ENCODE peak calls at places on chromosomes 4 and X, in eight cellular contexts. H is Panc1, O is GM23338, E is HCT116, S is GM12878, C is upper lobe of left lung, D is K562, N is HepG2. W is an unnamed sample.

GRCh38 chr4:31370866-31371465 is 650.8 kb downstream of the PCDH7 start:
- ATAC-seq in S (peak), N (peak), D (peak), H (no peak), E (peak), O (peak), C (peak), W (no peak)

GRCh38 chr4:10120943-10121567 is 4.5 kb upstream of the WDR1 start:
- ATAC-seq in C (no peak), E (no peak), D (no peak), H (no peak), S (no peak), O (no peak), N (peak), W (no peak)

GRCh38 chr4:78951862-78952472 is 12.7 kb upstream of the PAQR3 start:
- ATAC-seq in S (peak), C (peak), D (peak), O (peak), E (peak), H (no peak), N (peak), W (peak)

GRCh38 chr4:40675166-40675565 is 45.5 kb upstream of the RBM47 start:
- ATAC-seq in D (no peak), C (no peak), O (no peak), S (no peak), N (no peak), E (no peak), H (no peak), W (no peak)

GRCh38 chr4:123930971-123931370 is 534.4 kb downstream of the SPRY1 start:
- ATAC-seq in N (no peak), O (no peak), D (no peak), S (no peak), C (no peak), E (no peak), H (no peak), W (no peak)

GRCh38 chrX:110397353-110397752 is 38.7 kb downstream of the RTL9 start:
- ATAC-seq in E (no peak), H (no peak), S (no peak), C (no peak), D (peak), O (no peak), N (no peak), W (no peak)

GRCh38 chrX:49257074-49257790 is 7.3 kb downstream of the FOXP3 start:
- ATAC-seq in N (no peak), E (no peak), H (no peak), O (no peak), S (no peak), D (peak), C (no peak), W (no peak)

GRCh38 chrX:9864011-9864410 is 77.8 kb downstream of the SHROOM2 start:
- ATAC-seq in C (no peak), D (no peak), H (no peak), E (no peak), S (no peak), N (no peak), O (no peak), W (no peak)

GRCh38 chrX:101462892-101463291 is 22.4 kb upstream of the ARMCX4 start:
- ATAC-seq in N (peak), H (peak), O (peak), S (peak), D (peak), E (peak), C (no peak), W (no peak)

GRCh38 chr4:141375855-141376254 is 155.2 kb downstream of the ZNF330 start:
- ATAC-seq in O (no peak), E (peak), S (no peak), N (peak), C (no peak), D (no peak), H (no peak), W (no peak)

GRCh38 chr4:95363966-95364365 is 184.8 kb downstream of the UNC5C start:
- ATAC-seq in O (no peak), D (no peak), E (no peak), C (no peak), S (peak), H (peak), N (no peak), W (no peak)

GRCh38 chrX:16589211-16589610 is 60.7 kb upstream of the S100G start:
- ATAC-seq in D (no peak), H (no peak), N (no peak), E (no peak), S (no peak), O (no peak), C (no peak), W (no peak)

GRCh38 chr4:13988347-13989265 is 361.1 kb upstream of the BOD1L1 start:
- ATAC-seq in E (no peak), C (peak), D (no peak), N (no peak), O (no peak), S (no peak), H (no peak), W (peak)

GRCh38 chrX:39613508-39613921 is 484.2 kb downstream of the BCOR start:
- ATAC-seq in C (peak), E (peak), S (peak), D (no peak), H (no peak), O (peak), N (no peak), W (peak)

GRCh38 chrX:86171366-86171765 is 23.1 kb downstream of the DACH2 start:
- ATAC-seq in E (peak), N (peak), D (no peak), S (peak), O (peak), H (no peak), C (no peak), W (no peak)

GRCh38 chrX:73850124-73851013 is 287.4 kb downstream of the CHIC1 start:
- ATAC-seq in C (no peak), O (no peak), S (peak), E (peak), H (peak), D (peak), N (peak), W (no peak)

GRCh38 chr4:105246712-105247111 is 100.0 kb downstream of the TET2 start:
- ATAC-seq in O (no peak), D (no peak), N (no peak), E (no peak), H (no peak), S (no peak), C (peak), W (no peak)

GRCh38 chr4:130486186-130486585 is 1390.2 kb downstream of the C4orf33 start:
- ATAC-seq in O (no peak), S (no peak), E (no peak), N (no peak), H (no peak), D (no peak), C (no peak), W (no peak)

GRCh38 chr4:168641811-168642140 is 144.9 kb downstream of the PALLD start:
- ATAC-seq in S (no peak), E (peak), H (no peak), D (no peak), C (no peak), N (no peak), O (no peak), W (no peak)

GRCh38 chr4:7956306-7957112 is 16.8 kb upstream of the AFAP1 start:
- ATAC-seq in C (no peak), O (no peak), S (no peak), N (peak), E (peak), H (peak), D (no peak), W (peak)

GRCh38 chrX:2828404-2829065 is at the start of gene GYG2:
- ATAC-seq in N (peak), S (no peak), O (peak), E (no peak), D (peak), C (peak), H (peak), W (peak)

GRCh38 chr4:101280866-101281600 is 66.3 kb downstream of the PPP3CA start:
- ATAC-seq in E (no peak), O (no peak), C (no peak), S (no peak), N (no peak), D (no peak), H (no peak), W (no peak)

GRCh38 chrX:10892605-10893225 is 218.4 kb upstream of the HCCS start:
- ATAC-seq in O (no peak), S (no peak), E (no peak), D (no peak), N (no peak), H (no peak), C (no peak), W (no peak)

GRCh38 chr4:80423553-80424224 is 88.2 kb downstream of the CFAP299 start:
- ATAC-seq in D (peak), O (no peak), C (no peak), S (no peak), N (no peak), E (no peak), H (no peak), W (peak)
- H3K4me3 ChIP-seq in D (no peak), O (no peak), C (no peak), S (no peak), N (no peak), E (no peak), H (no peak), W (no peak)

GRCh38 chrX:72031118-72031517 is 100.6 kb downstream of the RTL5 start:
- ATAC-seq in N (no peak), E (no peak), O (no peak), H (no peak), C (no peak), S (no peak), D (no peak), W (no peak)

GRCh38 chrX:72027914-72028307 is 103.8 kb downstream of the RTL5 start:
- ATAC-seq in N (no peak), H (no peak), E (no peak), D (no peak), S (no peak), C (no peak), O (no peak), W (no peak)

GRCh38 chrX:72030431-72030830 is 101.3 kb downstream of the RTL5 start:
- ATAC-seq in D (no peak), H (peak), E (no peak), S (no peak), O (no peak), N (peak), C (no peak), W (no peak)

GRCh38 chrX:72028701-72029470 is 102.8 kb downstream of the RTL5 start:
- ATAC-seq in N (no peak), E (no peak), D (no peak), S (no peak), H (no peak), C (no peak), O (no peak), W (no peak)

DNA sequence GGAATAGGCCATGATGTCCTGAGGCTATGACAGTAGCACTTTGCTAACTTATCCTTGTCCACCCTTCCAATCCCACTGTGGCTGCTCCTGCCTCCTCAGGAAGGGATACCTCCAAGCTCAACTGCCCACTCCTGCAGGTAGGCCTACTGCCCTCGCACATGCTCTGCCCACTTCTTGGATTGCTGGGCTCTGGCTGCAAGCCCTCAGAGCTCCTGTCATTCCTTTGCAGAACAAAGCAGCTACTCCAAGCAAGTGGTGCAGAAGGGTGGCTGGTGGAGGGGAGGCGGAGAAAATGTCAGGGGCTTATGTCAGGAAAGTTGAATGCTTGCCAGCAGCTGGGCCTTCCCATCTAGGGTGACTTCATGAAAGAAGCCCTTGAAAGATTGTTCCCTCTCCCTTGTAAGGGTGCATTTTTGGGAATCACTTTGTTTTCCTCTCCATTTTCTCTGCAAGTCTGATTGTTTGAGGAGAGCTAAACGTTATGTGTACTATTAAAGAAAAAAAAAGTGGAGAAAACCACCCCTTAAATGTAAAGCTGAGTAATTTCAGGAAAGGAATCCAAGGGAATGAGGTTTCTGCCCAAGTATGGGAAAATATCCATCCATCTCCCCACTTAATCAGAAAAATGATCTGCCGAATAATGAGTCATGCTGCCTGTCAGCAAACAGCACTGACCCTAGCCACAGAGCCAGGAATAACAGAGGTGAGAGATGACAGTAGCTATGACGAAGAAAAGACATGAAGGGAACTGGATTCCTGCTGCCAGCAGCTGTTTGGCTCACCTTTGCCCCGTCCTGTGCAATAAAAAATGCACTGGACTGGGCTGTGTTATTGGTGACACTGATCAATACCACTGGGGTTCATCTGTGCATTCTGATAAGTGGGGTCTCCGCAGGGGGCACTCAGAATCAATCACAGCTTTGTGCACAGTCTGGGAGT is 102.0 kb downstream of the RTL5 start:
- ATAC-seq in O (no peak), C (no peak), E (peak), D (no peak), H (peak), N (peak), S (no peak), W (peak)
- TF ChIP-seq POLR2AphosphoS5 in O (no peak), C (no peak), E (no peak), D (no peak), H (no peak), N (no peak), S (no peak), W (peak)

DNA sequence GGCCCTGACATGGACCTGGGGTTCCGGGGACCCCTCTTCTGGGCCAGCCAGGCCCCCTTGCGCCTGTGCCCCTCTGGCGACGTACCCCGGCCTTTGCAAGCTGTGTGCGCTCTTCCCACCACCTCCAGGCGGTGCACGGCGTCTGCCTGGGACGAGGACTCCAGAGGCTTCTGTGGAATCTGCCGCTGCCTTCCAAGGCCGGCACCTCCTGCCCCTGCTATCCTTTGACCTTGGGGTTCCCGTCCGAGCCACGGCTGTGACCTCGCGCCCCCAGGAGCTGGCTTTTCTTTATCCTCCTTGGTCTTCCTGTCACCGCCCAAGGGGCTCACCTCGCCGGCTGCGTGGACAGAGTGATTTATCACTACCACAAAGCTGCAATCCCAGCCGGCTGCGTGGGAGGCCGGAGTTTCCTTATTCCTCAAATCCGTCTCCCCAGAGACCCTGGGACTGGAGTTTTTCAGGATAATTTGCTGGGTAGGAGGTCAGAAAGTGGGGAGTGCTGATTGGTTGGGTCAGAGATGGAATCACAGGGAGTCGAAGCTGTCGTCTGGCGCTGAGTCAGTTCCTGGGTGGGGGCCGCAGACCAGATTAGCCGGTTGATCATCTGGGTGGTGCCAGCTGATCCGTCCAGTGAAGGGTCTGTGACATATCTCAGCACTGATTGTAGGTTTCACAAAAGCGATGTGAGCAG is 19.9 kb upstream of the PLCXD1 start:
- ATAC-seq in D (peak), H (no peak), S (no peak), O (peak), N (peak), E (peak), C (peak), W (peak)
- H3K4me3 ChIP-seq in D (no peak), H (no peak), S (no peak), O (no peak), N (peak), E (peak), C (no peak), W (no peak)

GRCh38 chrX:29653721-29654120 is 561.6 kb upstream of the MAGEB2 start:
- ATAC-seq in S (no peak), E (no peak), H (no peak), N (no peak), C (no peak), O (no peak), D (no peak), W (no peak)

GRCh38 chrX:29648161-29648560 is 567.2 kb upstream of the MAGEB2 start:
- ATAC-seq in N (no peak), O (no peak), C (no peak), S (no peak), H (no peak), D (no peak), E (no peak), W (no peak)

DNA sequence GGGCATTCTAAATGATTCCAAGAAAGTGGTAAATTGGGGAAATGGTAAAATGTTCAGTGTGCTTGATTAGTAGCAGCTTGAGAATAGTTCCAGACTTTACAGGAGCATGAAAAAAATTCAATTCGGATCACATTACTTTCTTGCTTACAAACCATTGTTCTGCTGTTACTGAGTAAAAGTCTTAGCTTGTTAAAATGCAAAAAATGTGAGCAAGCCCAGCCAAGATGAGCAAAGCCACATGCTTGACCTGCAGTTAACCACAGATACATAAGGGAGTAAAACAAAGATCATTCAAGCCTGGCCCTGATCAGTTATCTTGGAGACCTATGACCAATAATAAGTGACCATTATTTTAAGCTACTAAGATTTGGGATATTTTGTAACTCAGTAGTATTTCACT is 562.9 kb upstream of the MAGEB2 start:
- ATAC-seq in C (no peak), D (no peak), O (no peak), H (no peak), E (no peak), S (no peak), N (no peak), W (no peak)
- TF ChIP-seq POLR2AphosphoS5 in C (no peak), D (no peak), O (no peak), H (no peak), E (no peak), S (no peak), N (no peak), W (no peak)

GRCh38 chrX:104253567-104254441 is 929 bp downstream of the ESX1 start:
- ATAC-seq in E (no peak), H (peak), N (no peak), O (peak), S (no peak), C (no peak), D (no peak), W (no peak)
- H3K4me3 ChIP-seq in E (no peak), H (peak), N (no peak), O (peak), S (no peak), C (no peak), D (no peak), W (no peak)

GRCh38 chr4:108172780-108173598 is 4.3 kb upstream of the LEF1 start:
- ATAC-seq in S (peak), H (peak), C (peak), O (peak), E (no peak), D (peak), N (no peak), W (peak)
- TF ChIP-seq POLR2AphosphoS5 in S (no peak), H (no peak), C (peak), O (no peak), E (no peak), D (peak), N (no peak), W (no peak)

DNA sequence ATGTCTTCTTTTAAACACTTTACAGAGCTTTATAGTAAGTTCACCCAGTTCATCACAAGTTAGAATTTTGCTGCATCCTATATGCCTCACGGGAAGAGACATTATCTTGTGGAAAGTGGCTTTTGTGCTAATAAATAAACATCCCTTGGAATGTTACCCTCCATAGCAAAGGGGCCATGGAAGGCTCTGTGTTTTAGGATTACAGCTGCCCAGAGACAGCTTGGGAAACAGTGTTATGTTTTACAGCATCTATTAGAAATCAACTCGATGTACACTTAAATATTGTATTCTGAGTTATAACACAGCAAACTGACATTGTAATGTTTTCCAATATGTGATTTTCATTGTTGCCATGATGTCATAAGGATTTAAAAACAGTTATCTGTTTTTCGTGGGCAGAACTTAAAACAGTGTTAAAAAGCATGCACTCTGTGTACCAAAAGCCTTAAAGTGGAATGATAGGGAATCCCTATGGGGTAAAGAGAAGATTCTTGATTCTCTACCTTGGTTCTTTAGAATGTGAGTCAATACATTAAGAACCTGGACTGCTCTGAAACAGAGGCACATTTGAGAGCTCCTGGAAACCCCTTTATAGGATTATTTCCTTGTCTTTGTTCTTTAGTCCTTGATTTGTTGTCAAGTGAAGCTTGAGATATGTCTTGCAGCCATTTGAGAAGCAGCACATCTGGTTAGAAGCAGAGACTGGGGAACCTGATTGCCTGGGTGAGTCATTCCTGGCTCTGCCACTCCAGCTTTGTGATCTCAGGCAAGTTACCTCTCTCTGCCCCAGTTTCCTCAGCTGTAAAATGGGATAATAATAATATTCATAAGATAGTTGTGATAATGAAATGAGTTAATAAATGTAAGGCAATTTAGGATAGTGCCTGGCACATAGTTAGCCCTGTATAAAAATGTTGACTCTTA is 41.6 kb downstream of the ARHGAP10 start:
- ATAC-seq in S (peak), C (peak), O (no peak), N (no peak), E (no peak), D (no peak), H (no peak), W (no peak)
- H3K4me3 ChIP-seq in S (no peak), C (no peak), O (no peak), N (no peak), E (no peak), D (no peak), H (no peak), W (no peak)

GRCh38 chr4:4734425-4734824 is 125.0 kb upstream of the MSX1 start:
- ATAC-seq in E (no peak), N (no peak), D (no peak), O (no peak), H (no peak), C (no peak), S (no peak), W (no peak)
- TF ChIP-seq POLR2AphosphoS5 in E (no peak), N (no peak), D (no peak), O (no peak), H (no peak), C (no peak), S (no peak), W (no peak)

GRCh38 chrX:46782034-46782433 is 23.1 kb upstream of the SLC9A7 start:
- ATAC-seq in S (no peak), H (no peak), E (no peak), O (no peak), N (no peak), D (no peak), C (no peak), W (no peak)

GRCh38 chrX:46777971-46778810 is 19.3 kb upstream of the SLC9A7 start:
- ATAC-seq in D (no peak), H (peak), N (no peak), S (no peak), C (no peak), O (peak), E (peak), W (no peak)
- H3K4me3 ChIP-seq in D (no peak), H (no peak), N (no peak), S (no peak), C (no peak), O (no peak), E (peak), W (no peak)

W was measured in gastroesophageal sphincter.